ENCODE peak calls at places on chromosomes 1 and 21, in eight cellular contexts. One of them, this sample, is unnamed.

GRCh38 chr1:46488343-46489168 is 1.1 kb upstream of the DMBX1 start:
- ATAC-seq in left cardiac atrium: no peak
- ATAC-seq in natural killer cell treated with Interleukin-12 subunit alpha and Interleukin-12 subunit beta and Interleukin-15 and Interleukin-18, amount 100 ng/mL, for 72 hours: no peak
- ATAC-seq in GM12878: no peak
- ATAC-seq in CD8-positive, alpha-beta T cell: no peak
- ATAC-seq in activated T-helper 17 cell treated with anti-CD3 and anti-CD28 coated beads, Interleukin-2, amount 50 U/mL, for 72 hours: peak; percentile 72
- ATAC-seq in activated CD8-positive, alpha-beta T cell treated with anti-CD3 and anti-CD28 coated beads for 36 hours: peak; percentile 24
- ATAC-seq in activated CD8-positive, alpha-beta memory T cell treated with anti-CD3 and anti-CD28 coated beads, Interleukin-2, amount 10 ng/mL, durations not matched to agents 7 days and 5 days: no peak
- ATAC-seq in this sample: no peak

GRCh38 chr1:244077473-244078220 is 26.6 kb downstream of the ZBTB18 start:
- ATAC-seq in activated CD8-positive, alpha-beta memory T cell treated with anti-CD3 and anti-CD28 coated beads, Interleukin-2, amount 10 ng/mL, durations not matched to agents 7 days and 5 days: no peak
- ATAC-seq in natural killer cell treated with Interleukin-12 subunit alpha and Interleukin-12 subunit beta and Interleukin-15 and Interleukin-18, amount 100 ng/mL, for 72 hours: no peak
- ATAC-seq in CD8-positive, alpha-beta T cell: no peak
- ATAC-seq in GM12878: no peak
- ATAC-seq in activated CD8-positive, alpha-beta T cell treated with anti-CD3 and anti-CD28 coated beads for 36 hours: no peak
- ATAC-seq in left cardiac atrium: no peak
- ATAC-seq in activated T-helper 17 cell treated with anti-CD3 and anti-CD28 coated beads, Interleukin-2, amount 50 U/mL, for 72 hours: no peak
- ATAC-seq in this sample: peak; percentile 78

GRCh38 chr21:34743831-34744230 is 75.0 kb downstream of the CLIC6 start:
- ATAC-seq in CD8-positive, alpha-beta T cell: no peak
- ATAC-seq in activated CD8-positive, alpha-beta memory T cell treated with anti-CD3 and anti-CD28 coated beads, Interleukin-2, amount 10 ng/mL, durations not matched to agents 7 days and 5 days: no peak
- ATAC-seq in left cardiac atrium: peak; percentile 59
- ATAC-seq in activated CD8-positive, alpha-beta T cell treated with anti-CD3 and anti-CD28 coated beads for 36 hours: no peak
- ATAC-seq in GM12878: no peak
- ATAC-seq in activated T-helper 17 cell treated with anti-CD3 and anti-CD28 coated beads, Interleukin-2, amount 50 U/mL, for 72 hours: no peak
- ATAC-seq in natural killer cell treated with Interleukin-12 subunit alpha and Interleukin-12 subunit beta and Interleukin-15 and Interleukin-18, amount 100 ng/mL, for 72 hours: no peak
- ATAC-seq in this sample: no peak

GRCh38 chr1:162193815-162194214 is 124.3 kb downstream of the NOS1AP start:
- ATAC-seq in left cardiac atrium: peak; percentile 82
- ATAC-seq in GM12878: no peak
- ATAC-seq in activated CD8-positive, alpha-beta T cell treated with anti-CD3 and anti-CD28 coated beads for 36 hours: no peak
- ATAC-seq in activated CD8-positive, alpha-beta memory T cell treated with anti-CD3 and anti-CD28 coated beads, Interleukin-2, amount 10 ng/mL, durations not matched to agents 7 days and 5 days: no peak
- ATAC-seq in natural killer cell treated with Interleukin-12 subunit alpha and Interleukin-12 subunit beta and Interleukin-15 and Interleukin-18, amount 100 ng/mL, for 72 hours: no peak
- ATAC-seq in activated T-helper 17 cell treated with anti-CD3 and anti-CD28 coated beads, Interleukin-2, amount 50 U/mL, for 72 hours: no peak
- ATAC-seq in CD8-positive, alpha-beta T cell: no peak
- ATAC-seq in this sample: no peak

GRCh38 chr1:182430263-182431068 is 19.5 kb upstream of the RGSL1 start:
- ATAC-seq in activated CD8-positive, alpha-beta T cell treated with anti-CD3 and anti-CD28 coated beads for 36 hours: peak; percentile 92
- ATAC-seq in GM12878: peak; percentile 52
- ATAC-seq in natural killer cell treated with Interleukin-12 subunit alpha and Interleukin-12 subunit beta and Interleukin-15 and Interleukin-18, amount 100 ng/mL, for 72 hours: peak; percentile 69
- ATAC-seq in CD8-positive, alpha-beta T cell: peak; percentile 84
- ATAC-seq in left cardiac atrium: no peak
- ATAC-seq in activated T-helper 17 cell treated with anti-CD3 and anti-CD28 coated beads, Interleukin-2, amount 50 U/mL, for 72 hours: peak; percentile 94
- ATAC-seq in activated CD8-positive, alpha-beta memory T cell treated with anti-CD3 and anti-CD28 coated beads, Interleukin-2, amount 10 ng/mL, durations not matched to agents 7 days and 5 days: peak; percentile 86
- ATAC-seq in this sample: no peak

GRCh38 chr1:55127827-55128343 is 87.3 kb downstream of the USP24 start:
- ATAC-seq in left cardiac atrium: no peak
- ATAC-seq in activated CD8-positive, alpha-beta memory T cell treated with anti-CD3 and anti-CD28 coated beads, Interleukin-2, amount 10 ng/mL, durations not matched to agents 7 days and 5 days: peak; percentile 96
- ATAC-seq in GM12878: peak; percentile 61
- ATAC-seq in CD8-positive, alpha-beta T cell: peak; percentile 74
- ATAC-seq in activated CD8-positive, alpha-beta T cell treated with anti-CD3 and anti-CD28 coated beads for 36 hours: peak; percentile 93
- ATAC-seq in natural killer cell treated with Interleukin-12 subunit alpha and Interleukin-12 subunit beta and Interleukin-15 and Interleukin-18, amount 100 ng/mL, for 72 hours: peak; percentile 95
- ATAC-seq in activated T-helper 17 cell treated with anti-CD3 and anti-CD28 coated beads, Interleukin-2, amount 50 U/mL, for 72 hours: peak; percentile 94
- ATAC-seq in this sample: peak; percentile 82

GRCh38 chr1:5370321-5370720 is 621.9 kb downstream of the NPHP4 start:
- ATAC-seq in GM12878: no peak
- ATAC-seq in left cardiac atrium: no peak
- ATAC-seq in natural killer cell treated with Interleukin-12 subunit alpha and Interleukin-12 subunit beta and Interleukin-15 and Interleukin-18, amount 100 ng/mL, for 72 hours: no peak
- ATAC-seq in activated CD8-positive, alpha-beta memory T cell treated with anti-CD3 and anti-CD28 coated beads, Interleukin-2, amount 10 ng/mL, durations not matched to agents 7 days and 5 days: peak; percentile 89
- ATAC-seq in activated T-helper 17 cell treated with anti-CD3 and anti-CD28 coated beads, Interleukin-2, amount 50 U/mL, for 72 hours: peak; percentile 92
- ATAC-seq in activated CD8-positive, alpha-beta T cell treated with anti-CD3 and anti-CD28 coated beads for 36 hours: peak; percentile 84
- ATAC-seq in CD8-positive, alpha-beta T cell: peak; percentile 59
- ATAC-seq in this sample: no peak

GRCh38 chr21:36579898-36580297 is 100.0 kb upstream of the CLDN14 start:
- ATAC-seq in CD8-positive, alpha-beta T cell: no peak
- ATAC-seq in activated CD8-positive, alpha-beta T cell treated with anti-CD3 and anti-CD28 coated beads for 36 hours: no peak
- ATAC-seq in activated T-helper 17 cell treated with anti-CD3 and anti-CD28 coated beads, Interleukin-2, amount 50 U/mL, for 72 hours: no peak
- ATAC-seq in GM12878: no peak
- ATAC-seq in activated CD8-positive, alpha-beta memory T cell treated with anti-CD3 and anti-CD28 coated beads, Interleukin-2, amount 10 ng/mL, durations not matched to agents 7 days and 5 days: no peak
- ATAC-seq in natural killer cell treated with Interleukin-12 subunit alpha and Interleukin-12 subunit beta and Interleukin-15 and Interleukin-18, amount 100 ng/mL, for 72 hours: no peak
- ATAC-seq in left cardiac atrium: no peak
- ATAC-seq in this sample: no peak

GRCh38 chr1:205258313-205259176 is 30.8 kb downstream of the TMCC2 start:
- ATAC-seq in GM12878: no peak
- ATAC-seq in CD8-positive, alpha-beta T cell: no peak
- ATAC-seq in left cardiac atrium: no peak
- ATAC-seq in activated CD8-positive, alpha-beta memory T cell treated with anti-CD3 and anti-CD28 coated beads, Interleukin-2, amount 10 ng/mL, durations not matched to agents 7 days and 5 days: no peak
- ATAC-seq in natural killer cell treated with Interleukin-12 subunit alpha and Interleukin-12 subunit beta and Interleukin-15 and Interleukin-18, amount 100 ng/mL, for 72 hours: no peak
- ATAC-seq in activated T-helper 17 cell treated with anti-CD3 and anti-CD28 coated beads, Interleukin-2, amount 50 U/mL, for 72 hours: no peak
- ATAC-seq in activated CD8-positive, alpha-beta T cell treated with anti-CD3 and anti-CD28 coated beads for 36 hours: no peak
- ATAC-seq in this sample: no peak

GRCh38 chr1:910881-911721 is 12.6 kb upstream of the SAMD11 start:
- ATAC-seq in left cardiac atrium: peak; percentile 76
- ATAC-seq in activated CD8-positive, alpha-beta memory T cell treated with anti-CD3 and anti-CD28 coated beads, Interleukin-2, amount 10 ng/mL, durations not matched to agents 7 days and 5 days: no peak
- ATAC-seq in activated T-helper 17 cell treated with anti-CD3 and anti-CD28 coated beads, Interleukin-2, amount 50 U/mL, for 72 hours: no peak
- ATAC-seq in natural killer cell treated with Interleukin-12 subunit alpha and Interleukin-12 subunit beta and Interleukin-15 and Interleukin-18, amount 100 ng/mL, for 72 hours: no peak
- ATAC-seq in GM12878: no peak
- ATAC-seq in CD8-positive, alpha-beta T cell: no peak
- ATAC-seq in activated CD8-positive, alpha-beta T cell treated with anti-CD3 and anti-CD28 coated beads for 36 hours: peak; percentile 64
- ATAC-seq in this sample: no peak

GRCh38 chr1:175373786-175374623 is 181.4 kb upstream of the KIAA0040 start:
- ATAC-seq in activated CD8-positive, alpha-beta T cell treated with anti-CD3 and anti-CD28 coated beads for 36 hours: peak; percentile 45
- ATAC-seq in natural killer cell treated with Interleukin-12 subunit alpha and Interleukin-12 subunit beta and Interleukin-15 and Interleukin-18, amount 100 ng/mL, for 72 hours: peak; percentile 44
- ATAC-seq in GM12878: peak; percentile 91
- ATAC-seq in CD8-positive, alpha-beta T cell: no peak
- ATAC-seq in activated CD8-positive, alpha-beta memory T cell treated with anti-CD3 and anti-CD28 coated beads, Interleukin-2, amount 10 ng/mL, durations not matched to agents 7 days and 5 days: peak; percentile 45
- ATAC-seq in activated T-helper 17 cell treated with anti-CD3 and anti-CD28 coated beads, Interleukin-2, amount 50 U/mL, for 72 hours: peak; percentile 55
- ATAC-seq in left cardiac atrium: peak; percentile 59
- ATAC-seq in this sample: peak; percentile 57

GRCh38 chr1:228032041-228032440 is 25.2 kb downstream of the WNT3A start:
- ATAC-seq in natural killer cell treated with Interleukin-12 subunit alpha and Interleukin-12 subunit beta and Interleukin-15 and Interleukin-18, amount 100 ng/mL, for 72 hours: no peak
- ATAC-seq in activated CD8-positive, alpha-beta memory T cell treated with anti-CD3 and anti-CD28 coated beads, Interleukin-2, amount 10 ng/mL, durations not matched to agents 7 days and 5 days: no peak
- ATAC-seq in activated CD8-positive, alpha-beta T cell treated with anti-CD3 and anti-CD28 coated beads for 36 hours: no peak
- ATAC-seq in activated T-helper 17 cell treated with anti-CD3 and anti-CD28 coated beads, Interleukin-2, amount 50 U/mL, for 72 hours: no peak
- ATAC-seq in left cardiac atrium: no peak
- ATAC-seq in CD8-positive, alpha-beta T cell: no peak
- ATAC-seq in GM12878: no peak
- ATAC-seq in this sample: no peak

GRCh38 chr1:232560940-232561339 is 69.0 kb downstream of the SIPA1L2 start:
- ATAC-seq in activated CD8-positive, alpha-beta T cell treated with anti-CD3 and anti-CD28 coated beads for 36 hours: no peak
- ATAC-seq in activated T-helper 17 cell treated with anti-CD3 and anti-CD28 coated beads, Interleukin-2, amount 50 U/mL, for 72 hours: no peak
- ATAC-seq in CD8-positive, alpha-beta T cell: no peak
- ATAC-seq in natural killer cell treated with Interleukin-12 subunit alpha and Interleukin-12 subunit beta and Interleukin-15 and Interleukin-18, amount 100 ng/mL, for 72 hours: no peak
- ATAC-seq in GM12878: no peak
- ATAC-seq in activated CD8-positive, alpha-beta memory T cell treated with anti-CD3 and anti-CD28 coated beads, Interleukin-2, amount 10 ng/mL, durations not matched to agents 7 days and 5 days: no peak
- ATAC-seq in left cardiac atrium: no peak
- ATAC-seq in this sample: no peak

GRCh38 chr1:45299981-45300668 is 26.6 kb upstream of the HPDL start:
- ATAC-seq in activated CD8-positive, alpha-beta T cell treated with anti-CD3 and anti-CD28 coated beads for 36 hours: no peak
- ATAC-seq in activated CD8-positive, alpha-beta memory T cell treated with anti-CD3 and anti-CD28 coated beads, Interleukin-2, amount 10 ng/mL, durations not matched to agents 7 days and 5 days: no peak
- ATAC-seq in CD8-positive, alpha-beta T cell: peak; percentile 14
- ATAC-seq in natural killer cell treated with Interleukin-12 subunit alpha and Interleukin-12 subunit beta and Interleukin-15 and Interleukin-18, amount 100 ng/mL, for 72 hours: no peak
- ATAC-seq in left cardiac atrium: no peak
- ATAC-seq in GM12878: peak; percentile 19
- ATAC-seq in activated T-helper 17 cell treated with anti-CD3 and anti-CD28 coated beads, Interleukin-2, amount 50 U/mL, for 72 hours: no peak
- ATAC-seq in this sample: no peak

GRCh38 chr1:207981976-207982375 is 71.1 kb upstream of the CD34 start:
- ATAC-seq in activated CD8-positive, alpha-beta memory T cell treated with anti-CD3 and anti-CD28 coated beads, Interleukin-2, amount 10 ng/mL, durations not matched to agents 7 days and 5 days: no peak
- ATAC-seq in GM12878: peak; percentile 94
- ATAC-seq in CD8-positive, alpha-beta T cell: peak; percentile 49
- ATAC-seq in natural killer cell treated with Interleukin-12 subunit alpha and Interleukin-12 subunit beta and Interleukin-15 and Interleukin-18, amount 100 ng/mL, for 72 hours: peak; percentile 56
- ATAC-seq in activated T-helper 17 cell treated with anti-CD3 and anti-CD28 coated beads, Interleukin-2, amount 50 U/mL, for 72 hours: no peak
- ATAC-seq in left cardiac atrium: no peak
- ATAC-seq in activated CD8-positive, alpha-beta T cell treated with anti-CD3 and anti-CD28 coated beads for 36 hours: peak; percentile 69
- ATAC-seq in this sample: peak; percentile 59

GRCh38 chr1:61152066-61152465 is 69.7 kb downstream of the NFIA start:
- ATAC-seq in CD8-positive, alpha-beta T cell: no peak
- ATAC-seq in activated CD8-positive, alpha-beta memory T cell treated with anti-CD3 and anti-CD28 coated beads, Interleukin-2, amount 10 ng/mL, durations not matched to agents 7 days and 5 days: no peak
- ATAC-seq in activated T-helper 17 cell treated with anti-CD3 and anti-CD28 coated beads, Interleukin-2, amount 50 U/mL, for 72 hours: no peak
- ATAC-seq in GM12878: no peak
- ATAC-seq in natural killer cell treated with Interleukin-12 subunit alpha and Interleukin-12 subunit beta and Interleukin-15 and Interleukin-18, amount 100 ng/mL, for 72 hours: no peak
- ATAC-seq in left cardiac atrium: no peak
- ATAC-seq in activated CD8-positive, alpha-beta T cell treated with anti-CD3 and anti-CD28 coated beads for 36 hours: no peak
- ATAC-seq in this sample: no peak

GRCh38 chr1:226474443-226475111 is 66.7 kb upstream of the PARP1 start:
- ATAC-seq in activated T-helper 17 cell treated with anti-CD3 and anti-CD28 coated beads, Interleukin-2, amount 50 U/mL, for 72 hours: no peak
- ATAC-seq in activated CD8-positive, alpha-beta memory T cell treated with anti-CD3 and anti-CD28 coated beads, Interleukin-2, amount 10 ng/mL, durations not matched to agents 7 days and 5 days: no peak
- ATAC-seq in activated CD8-positive, alpha-beta T cell treated with anti-CD3 and anti-CD28 coated beads for 36 hours: no peak
- ATAC-seq in left cardiac atrium: peak; percentile 44
- ATAC-seq in CD8-positive, alpha-beta T cell: no peak
- ATAC-seq in natural killer cell treated with Interleukin-12 subunit alpha and Interleukin-12 subunit beta and Interleukin-15 and Interleukin-18, amount 100 ng/mL, for 72 hours: no peak
- ATAC-seq in GM12878: no peak
- ATAC-seq in this sample: no peak

GRCh38 chr1:193189442-193190095 is 3.2 kb upstream of the B3GALT2 start:
- ATAC-seq in activated CD8-positive, alpha-beta memory T cell treated with anti-CD3 and anti-CD28 coated beads, Interleukin-2, amount 10 ng/mL, durations not matched to agents 7 days and 5 days: no peak
- ATAC-seq in activated T-helper 17 cell treated with anti-CD3 and anti-CD28 coated beads, Interleukin-2, amount 50 U/mL, for 72 hours: no peak
- ATAC-seq in activated CD8-positive, alpha-beta T cell treated with anti-CD3 and anti-CD28 coated beads for 36 hours: no peak
- ATAC-seq in natural killer cell treated with Interleukin-12 subunit alpha and Interleukin-12 subunit beta and Interleukin-15 and Interleukin-18, amount 100 ng/mL, for 72 hours: no peak
- ATAC-seq in GM12878: no peak
- ATAC-seq in CD8-positive, alpha-beta T cell: no peak
- ATAC-seq in left cardiac atrium: peak; percentile 50
- ATAC-seq in this sample: no peak

GRCh38 chr21:45256912-45257672 is 30.6 kb downstream of the POFUT2 start:
- ATAC-seq in GM12878: peak; percentile 38
- ATAC-seq in activated T-helper 17 cell treated with anti-CD3 and anti-CD28 coated beads, Interleukin-2, amount 50 U/mL, for 72 hours: peak; percentile 41
- ATAC-seq in activated CD8-positive, alpha-beta T cell treated with anti-CD3 and anti-CD28 coated beads for 36 hours: peak; percentile 68
- ATAC-seq in natural killer cell treated with Interleukin-12 subunit alpha and Interleukin-12 subunit beta and Interleukin-15 and Interleukin-18, amount 100 ng/mL, for 72 hours: peak; percentile 51
- ATAC-seq in CD8-positive, alpha-beta T cell: peak; percentile 48
- ATAC-seq in left cardiac atrium: peak; percentile 34
- ATAC-seq in activated CD8-positive, alpha-beta memory T cell treated with anti-CD3 and anti-CD28 coated beads, Interleukin-2, amount 10 ng/mL, durations not matched to agents 7 days and 5 days: peak; percentile 87
- ATAC-seq in this sample: peak; percentile 37

GRCh38 chr1:3352084-3352951 is 102.1 kb upstream of the ARHGEF16 start:
- ATAC-seq in GM12878: no peak
- ATAC-seq in activated CD8-positive, alpha-beta memory T cell treated with anti-CD3 and anti-CD28 coated beads, Interleukin-2, amount 10 ng/mL, durations not matched to agents 7 days and 5 days: no peak
- ATAC-seq in activated CD8-positive, alpha-beta T cell treated with anti-CD3 and anti-CD28 coated beads for 36 hours: no peak
- ATAC-seq in activated T-helper 17 cell treated with anti-CD3 and anti-CD28 coated beads, Interleukin-2, amount 50 U/mL, for 72 hours: no peak
- ATAC-seq in natural killer cell treated with Interleukin-12 subunit alpha and Interleukin-12 subunit beta and Interleukin-15 and Interleukin-18, amount 100 ng/mL, for 72 hours: no peak
- ATAC-seq in CD8-positive, alpha-beta T cell: no peak
- ATAC-seq in left cardiac atrium: peak; percentile 47
- ATAC-seq in this sample: no peak

GRCh38 chr1:218498061-218498938 is 153.2 kb downstream of the TGFB2 start:
- ATAC-seq in activated CD8-positive, alpha-beta memory T cell treated with anti-CD3 and anti-CD28 coated beads, Interleukin-2, amount 10 ng/mL, durations not matched to agents 7 days and 5 days: no peak
- ATAC-seq in GM12878: no peak
- ATAC-seq in activated CD8-positive, alpha-beta T cell treated with anti-CD3 and anti-CD28 coated beads for 36 hours: no peak
- ATAC-seq in activated T-helper 17 cell treated with anti-CD3 and anti-CD28 coated beads, Interleukin-2, amount 50 U/mL, for 72 hours: no peak
- ATAC-seq in natural killer cell treated with Interleukin-12 subunit alpha and Interleukin-12 subunit beta and Interleukin-15 and Interleukin-18, amount 100 ng/mL, for 72 hours: no peak
- ATAC-seq in CD8-positive, alpha-beta T cell: no peak
- ATAC-seq in left cardiac atrium: peak; percentile 52
- ATAC-seq in this sample: no peak

GRCh38 chr21:41283211-41283818 is 33.3 kb upstream of the FAM3B start:
- ATAC-seq in activated CD8-positive, alpha-beta memory T cell treated with anti-CD3 and anti-CD28 coated beads, Interleukin-2, amount 10 ng/mL, durations not matched to agents 7 days and 5 days: peak; percentile 94
- ATAC-seq in activated T-helper 17 cell treated with anti-CD3 and anti-CD28 coated beads, Interleukin-2, amount 50 U/mL, for 72 hours: peak; percentile 80
- ATAC-seq in GM12878: peak; percentile 99
- ATAC-seq in natural killer cell treated with Interleukin-12 subunit alpha and Interleukin-12 subunit beta and Interleukin-15 and Interleukin-18, amount 100 ng/mL, for 72 hours: peak; percentile 75
- ATAC-seq in CD8-positive, alpha-beta T cell: peak; percentile 94
- ATAC-seq in left cardiac atrium: peak; percentile 95
- ATAC-seq in activated CD8-positive, alpha-beta T cell treated with anti-CD3 and anti-CD28 coated beads for 36 hours: peak; percentile 93
- ATAC-seq in this sample: peak; percentile 83

This sample was measured in stimulated activated memory B cell treated with anti-CD40 and anti-IgM and Interleukin-4, amounts not matched to agents 10 μg/mL and 1 μg/mL and 100 μg/mL, for 72 hours.